ENCODE peak calls at places on chromosomes 1 and 21, in seven cellular contexts. O is mesendoderm, V is DMS153, B is left colon, J is kidney epithelial cell, R is uterus, A is KBM-7. W is an unnamed sample.

GRCh38 chr1:236066828-236067386 is 2.0 kb upstream of the NID1 start:
- DNase-seq in R (peak; percentile 46), B (peak; percentile 79), O (no peak), J (no peak), A (peak; percentile 81), V (no peak), W (peak; percentile 55)

GRCh38 chr1:242426271-242426905 is 98.1 kb downstream of the PLD5 start:
- DNase-seq in O (no peak), B (no peak), A (no peak), V (peak; percentile 72), J (no peak), R (no peak), W (no peak)

GRCh38 chr1:156975084-156975483 is 54.7 kb downstream of the LRRC71 start:
- DNase-seq in A (no peak), R (no peak), J (no peak), B (no peak), O (no peak), V (no peak), W (no peak)

GRCh38 chr1:209893751-209894150 is 44.3 kb upstream of the SYT14 start:
- DNase-seq in A (no peak), R (no peak), V (no peak), B (no peak), J (no peak), O (no peak), W (no peak)

GRCh38 chr21:16243396-16243795 is 513.6 kb downstream of the USP25 start:
- DNase-seq in V (no peak), B (no peak), R (no peak), O (no peak), J (no peak), A (no peak), W (no peak)

GRCh38 chr1:5819391-5820025 is 172.7 kb downstream of the NPHP4 start:
- DNase-seq in O (no peak), B (no peak), V (no peak), R (no peak), J (no peak), A (no peak), W (no peak)

GRCh38 chr21:15520811-15521643 is 208.8 kb upstream of the USP25 start:
- DNase-seq in V (no peak), R (no peak), O (peak; percentile 37), B (no peak), A (peak; percentile 40), J (no peak), W (no peak)

GRCh38 chr1:46406881-46407608 is 12.9 kb downstream of the FAAH start:
- DNase-seq in A (no peak), B (no peak), O (peak; percentile 73), J (no peak), V (no peak), R (no peak), W (no peak)

GRCh38 chr1:153404086-153404635 is 12.2 kb upstream of the S100A7A start:
- DNase-seq in A (no peak), B (no peak), V (no peak), J (no peak), R (no peak), O (peak; percentile 4), W (no peak)

GRCh38 chr1:205680073-205680851 is at the start of gene SLC45A3:
- DNase-seq in O (no peak), J (no peak), V (no peak), R (peak; percentile 40), A (no peak), B (peak; percentile 52), W (no peak)

GRCh38 chr1:86466986-86467385 is 1.7 kb upstream of the CLCA1 start:
- DNase-seq in A (peak; percentile 28), B (no peak), O (no peak), R (no peak), J (no peak), V (no peak), W (no peak)

GRCh38 chr21:46189213-46189958 is 5.1 kb upstream of the SPATC1L start:
- DNase-seq in V (no peak), O (no peak), J (peak; percentile 23), R (no peak), B (no peak), A (no peak), W (no peak)

GRCh38 chr21:32403201-32403701 is 9.3 kb upstream of the EVA1C start:
- DNase-seq in J (no peak), B (peak; percentile 47), V (peak; percentile 22), R (peak; percentile 70), A (peak; percentile 79), O (peak; percentile 71), W (peak; percentile 92)

GRCh38 chr1:59595774-59596173 is 219.0 kb upstream of the HOOK1 start:
- DNase-seq in O (no peak), R (no peak), J (no peak), A (no peak), B (no peak), V (peak; percentile 43), W (no peak)

GRCh38 chr1:3359346-3360157 is 94.9 kb upstream of the ARHGEF16 start:
- DNase-seq in A (no peak), O (no peak), R (no peak), J (no peak), B (peak; percentile 63), V (peak; percentile 70), W (no peak)

GRCh38 chr1:207097871-207098324 is 6.1 kb upstream of the C4BPA start:
- DNase-seq in A (no peak), B (no peak), R (no peak), V (no peak), J (no peak), O (no peak), W (no peak)

GRCh38 chr1:232880354-232880753 is 70.1 kb upstream of the NTPCR start:
- DNase-seq in J (no peak), O (peak; percentile 72), B (peak; percentile 44), R (no peak), V (no peak), A (peak; percentile 38), W (no peak)

GRCh38 chr1:213986020-213986924 is 1.5 kb upstream of the PROX1 start:
- DNase-seq in J (no peak), A (no peak), V (no peak), B (no peak), O (peak; percentile 30), R (no peak), W (no peak)

GRCh38 chr1:178543291-178543609 is 30.3 kb downstream of the TEX35 start:
- DNase-seq in R (no peak), J (no peak), V (peak; percentile 53), B (no peak), A (no peak), O (no peak), W (no peak)

GRCh38 chr1:21665711-21666571 is 3.2 kb downstream of the RAP1GAP start:
- DNase-seq in O (no peak), R (no peak), A (no peak), J (no peak), V (no peak), B (no peak), W (no peak)

GRCh38 chr1:204255225-204255624 is 41.4 kb upstream of the GOLT1A start:
- DNase-seq in J (no peak), V (peak; percentile 34), A (no peak), O (peak; percentile 60), B (no peak), R (no peak), W (no peak)

GRCh38 chr1:91129017-91129416 is 107.2 kb upstream of the ZNF644 start:
- DNase-seq in O (no peak), J (no peak), V (no peak), B (no peak), A (no peak), R (no peak), W (no peak)

GRCh38 chr1:4018721-4019521 is 118.8 kb upstream of the C1orf174 start:
- DNase-seq in R (no peak), J (no peak), O (no peak), B (no peak), V (no peak), A (no peak), W (no peak)

GRCh38 chr1:172824199-172824598 is 165.3 kb downstream of the FASLG start:
- DNase-seq in B (no peak), R (no peak), J (no peak), V (no peak), O (no peak), A (no peak), W (peak; percentile 18)

GRCh38 chr1:25522240-25522639 is 21.2 kb upstream of the LDLRAP1 start:
- DNase-seq in A (no peak), V (no peak), O (no peak), R (no peak), J (peak; percentile 41), B (no peak), W (no peak)

GRCh38 chr1:29195875-29196274 is 14.2 kb upstream of the SRSF4 start:
- DNase-seq in R (no peak), O (no peak), J (no peak), V (no peak), B (no peak), A (no peak), W (no peak)

GRCh38 chr1:164716992-164717703 is 158.2 kb downstream of the PBX1 start:
- DNase-seq in V (peak; percentile 25), B (no peak), J (no peak), R (no peak), A (peak; percentile 1), O (no peak), W (no peak)

GRCh38 chr1:245583081-245583480 is 428.3 kb downstream of the KIF26B start:
- DNase-seq in R (no peak), A (no peak), V (no peak), B (no peak), J (no peak), O (no peak), W (no peak)

GRCh38 chr1:236156512-236157208 is 14.3 kb downstream of the GPR137B start:
- DNase-seq in R (no peak), A (no peak), O (no peak), V (no peak), B (peak; percentile 49), J (no peak), W (no peak)

GRCh38 chr1:9004731-9005708 is 21.2 kb downstream of the SLC2A7 start:
- DNase-seq in J (peak; percentile 38), R (peak; percentile 73), A (peak; percentile 86), O (peak; percentile 86), V (no peak), B (peak; percentile 70), W (peak; percentile 75)

GRCh38 chr1:207698822-207699483 is 52.9 kb upstream of the CD46 start:
- DNase-seq in R (peak; percentile 30), A (peak; percentile 60), B (no peak), V (peak; percentile 53), J (peak; percentile 5), O (peak; percentile 86), W (peak; percentile 18)

W was measured in tibial nerve.